ENCODE peak calls at places on chromosomes 4 and X, in six cellular contexts. O is HCT116, V is HepG2, R is H1, I is GM12878, A is K562. M is an unnamed sample.

GRCh38 chr4:8768357-8768999 is 103.2 kb downstream of the HMX1 start:
- DNase-seq in O (no peak), V (no peak), R (no peak), I (no peak), A (no peak), M (no peak)

GRCh38 chr4:71616168-71616811 is 167.6 kb downstream of the GC start:
- DNase-seq in O (no peak), V (no peak), R (no peak), I (no peak), A (no peak), M (no peak)

GRCh38 chr4:97646997-97647396 is 496.3 kb downstream of the STPG2 start:
- DNase-seq in O (no peak), V (no peak), R (no peak), I (no peak), A (no peak), M (no peak)

GRCh38 chr4:2662598-2662997 is 93.5 kb downstream of the TNIP2 start:
- DNase-seq in O (no peak), V (no peak), R (no peak), I (no peak), A (no peak), M (no peak)

GRCh38 chr4:86522349-86522748 is 71.8 kb upstream of the PTPN13 start:
- DNase-seq in O (no peak), V (no peak), R (no peak), I (no peak), A (no peak), M (no peak)

GRCh38 chr4:143559757-143560147 is 46.2 kb downstream of the SMARCA5 start:
- DNase-seq in O (no peak), V (no peak), R (no peak), I (no peak), A (no peak), M (no peak)

GRCh38 chr4:170723171-170723570 is 633.4 kb upstream of the AADAT start:
- DNase-seq in O (no peak), V (no peak), R (no peak), I (no peak), A (no peak), M (no peak)

GRCh38 chr4:127732623-127733199 is 2.5 kb downstream of the SLC25A31 start:
- DNase-seq in O (peak), V (peak), R (no peak), I (peak), A (peak), M (peak)

GRCh38 chr4:76035799-76036389 is at the start of gene CXCL11:
- DNase-seq in O (no peak), V (no peak), R (no peak), I (no peak), A (no peak), M (no peak)

GRCh38 chr4:76035146-76035545 is 724 bp downstream of the CXCL11 start:
- DNase-seq in O (no peak), V (no peak), R (no peak), I (no peak), A (no peak), M (no peak)

GRCh38 chr4:76036855-76037254 is 985 bp upstream of the CXCL11 start:
- DNase-seq in O (no peak), V (no peak), R (no peak), I (no peak), A (no peak), M (no peak)
- TF ChIP-seq ZNF274 in O (no peak), V (no peak), R (no peak), I (no peak), A (no peak), M (no peak)

GRCh38 chrX:15737957-15738685 is at the start of gene CA5B:
- DNase-seq in O (peak), V (no peak), R (peak), I (peak), A (peak), M (peak)
- H3K4me3 ChIP-seq in O (peak), V (no peak), R (peak), I (peak), A (peak), M (peak)

GRCh38 chr4:145735330-145735638 is 55.3 kb downstream of the C4orf51 start:
- DNase-seq in O (no peak), V (peak), R (no peak), I (no peak), A (no peak), M (no peak)
- TF ChIP-seq ZNF274 in O (no peak), V (no peak), R (no peak), I (no peak), A (no peak), M (no peak)

GRCh38 chrX:150692296-150692695 is 900 bp upstream of the MTMR1 start:
- DNase-seq in O (no peak), V (no peak), R (no peak), I (no peak), A (no peak), M (no peak)
- H3K4me3 ChIP-seq in O (peak), V (peak), R (peak), I (peak), A (no peak), M (no peak)

DNA sequence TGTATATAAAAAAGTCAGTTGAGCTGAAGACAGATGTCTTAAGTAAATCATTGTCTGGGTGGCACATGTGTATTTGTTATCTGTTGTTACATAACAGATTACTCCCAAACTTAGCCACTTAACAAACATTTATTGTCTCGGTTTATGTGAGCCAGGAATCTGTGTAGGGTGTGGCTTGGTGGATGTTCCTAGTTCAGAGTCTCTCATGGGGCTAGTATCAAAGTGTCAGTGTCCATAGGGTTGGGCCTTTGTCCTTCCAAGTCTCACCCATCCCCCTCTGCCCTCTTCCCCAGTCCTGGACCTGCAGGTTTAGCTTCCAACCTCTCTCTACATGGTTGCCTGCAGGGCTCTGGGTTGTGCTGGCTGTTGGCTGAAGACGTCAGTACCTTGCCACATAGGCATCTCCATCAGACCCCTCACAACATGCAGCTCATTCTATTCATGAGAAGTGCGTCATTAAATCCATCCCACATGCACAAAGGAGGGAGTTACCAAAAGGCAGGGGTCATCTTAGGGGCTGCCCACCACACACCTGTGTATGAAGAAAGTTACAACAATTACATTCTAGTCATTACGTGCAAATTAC is 127.5 kb downstream of the HS3ST1 start:
- DNase-seq in O (no peak), V (no peak), R (no peak), I (no peak), A (no peak), M (no peak)
- TF ChIP-seq ZNF274 in O (no peak), V (no peak), R (no peak), I (no peak), A (no peak), M (no peak)

GRCh38 chr4:159105761-159106243 is 2.9 kb downstream of the RAPGEF2 start:
- DNase-seq in O (no peak), V (peak), R (no peak), I (peak), A (peak), M (no peak)
- H3K4me3 ChIP-seq in O (no peak), V (peak), R (peak), I (peak), A (peak), M (no peak)

DNA sequence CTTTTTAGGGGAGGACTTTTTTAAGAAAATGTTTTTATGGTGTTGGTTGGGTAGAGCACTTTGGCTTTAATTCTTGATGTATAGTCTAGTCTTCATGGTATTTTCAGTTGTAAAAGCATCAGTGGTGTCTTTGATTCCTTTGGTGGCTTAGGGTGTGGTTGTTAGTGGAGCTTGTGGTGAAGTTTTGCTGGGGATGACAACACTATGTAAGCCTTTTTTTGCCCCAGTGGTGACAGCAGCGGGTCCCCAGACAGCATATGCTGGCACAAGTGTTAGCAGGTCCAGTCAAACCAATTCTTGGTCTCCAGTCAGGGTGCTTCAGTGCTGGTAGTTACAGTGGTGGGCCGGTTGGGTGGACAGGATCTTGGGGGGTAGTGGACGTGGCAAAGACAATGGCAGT is 52.0 kb downstream of the CHIC1 start:
- DNase-seq in O (no peak), V (no peak), R (no peak), I (no peak), A (no peak), M (no peak)
- TF ChIP-seq ZNF274 in O (no peak), V (no peak), R (no peak), I (no peak), A (no peak), M (no peak)

M was measured in NT2/D1.